ENCODE peak calls at places on chromosomes 3 and 15, in six cellular contexts. Q is CD4-positive, alpha-beta T cell; W is A673; E is cardiac muscle cell; P is fibroblast of the aortic adventitia; N is thoracic aorta. C is an unnamed sample.

GRCh38 chr3:184524981-184525336 is 36.6 kb upstream of the EPHB3 start:
- DNase-seq in P (no peak), E (no peak), Q (no peak), N (no peak), W (no peak), C (no peak)

GRCh38 chr15:34055868-34056595 is 17.0 kb upstream of the AVEN start:
- DNase-seq in N (no peak), E (no peak), P (peak), Q (no peak), W (peak), C (no peak)

GRCh38 chr3:72888546-72889309 is 882 bp downstream of the GXYLT2 start:
- DNase-seq in E (peak), P (peak), N (no peak), W (peak), Q (no peak), C (no peak)

GRCh38 chr3:177186306-177186705 is 11.0 kb downstream of the TBL1XR1 start:
- DNase-seq in P (no peak), W (no peak), N (no peak), E (no peak), Q (no peak), C (no peak)

GRCh38 chr15:64636541-64636940 is 138.8 kb downstream of the RBPMS2 start:
- DNase-seq in W (no peak), P (peak), Q (no peak), E (no peak), N (no peak), C (no peak)

GRCh38 chr3:152417181-152417580 is 148.5 kb downstream of the MBNL1 start:
- DNase-seq in E (no peak), Q (no peak), W (no peak), P (no peak), N (no peak), C (no peak)

GRCh38 chr15:77497108-77497737 is 76.5 kb downstream of the HMG20A start:
- DNase-seq in E (peak), N (no peak), W (peak), Q (no peak), P (peak), C (peak)

GRCh38 chr15:77627581-77627980 is 5.1 kb downstream of the LINGO1 start:
- DNase-seq in W (no peak), Q (no peak), P (no peak), N (no peak), E (no peak), C (no peak)

GRCh38 chr3:38099518-38099917 is 37.4 kb downstream of the ACAA1 start:
- DNase-seq in W (no peak), P (no peak), Q (no peak), N (no peak), E (no peak), C (no peak)

GRCh38 chr15:73818308-73818985 is 54.9 kb upstream of the TBC1D21 start:
- DNase-seq in W (no peak), N (no peak), E (no peak), P (no peak), Q (no peak), C (no peak)

GRCh38 chr15:25375557-25375956 is 63.3 kb downstream of the UBE3A start:
- DNase-seq in E (no peak), W (no peak), P (no peak), N (no peak), Q (no peak), C (no peak)

GRCh38 chr15:35055416-35056105 is 29.5 kb downstream of the NANOGP8 start:
- DNase-seq in Q (no peak), N (no peak), E (no peak), W (no peak), P (no peak), C (no peak)

GRCh38 chr3:184759666-184760200 is 47.9 kb upstream of the MAGEF1 start:
- DNase-seq in N (no peak), W (no peak), Q (no peak), E (no peak), P (no peak), C (no peak)

GRCh38 chr3:95813261-95813660 is 1001.1 kb upstream of the EPHA6 start:
- DNase-seq in E (no peak), N (no peak), Q (no peak), W (no peak), P (peak), C (no peak)

GRCh38 chr15:75517233-75517632 is 61.9 kb downstream of the PTPN9 start:
- DNase-seq in E (no peak), Q (no peak), P (no peak), N (no peak), W (no peak), C (no peak)

GRCh38 chr15:75131269-75131643 is 70.4 kb upstream of the C15orf39 start:
- DNase-seq in P (no peak), N (no peak), Q (no peak), E (no peak), W (no peak), C (no peak)

GRCh38 chr3:159635047-159635641 is 353.5 kb upstream of the IL12A start:
- DNase-seq in P (peak), Q (no peak), W (no peak), N (no peak), E (no peak), C (no peak)

GRCh38 chr3:161557751-161558150 is 61.1 kb downstream of the OTOL1 start:
- DNase-seq in N (no peak), W (no peak), P (no peak), E (no peak), Q (no peak), C (no peak)

GRCh38 chr15:35107122-35107521 is 22.0 kb upstream of the NANOGP8 start:
- DNase-seq in E (no peak), N (no peak), P (no peak), W (no peak), Q (no peak), C (no peak)

GRCh38 chr3:52153389-52154096 is 680 bp downstream of the POC1A start:
- DNase-seq in W (no peak), E (peak), P (peak), Q (no peak), N (no peak), C (no peak)

GRCh38 chr3:194395767-194396527 is 3.1 kb downstream of the GP5 start:
- DNase-seq in N (no peak), Q (peak), P (no peak), E (peak), W (no peak), C (no peak)

GRCh38 chr3:161560006-161560637 is 63.5 kb downstream of the OTOL1 start:
- DNase-seq in P (peak), N (no peak), W (peak), Q (no peak), E (peak), C (no peak)

GRCh38 chr15:89482139-89482538 is 14.2 kb downstream of the RHCG start:
- DNase-seq in E (no peak), N (no peak), P (no peak), Q (no peak), W (no peak), C (no peak)

GRCh38 chr15:49506341-49506740 is 83.3 kb downstream of the FGF7 start:
- DNase-seq in W (no peak), Q (no peak), E (no peak), P (no peak), N (no peak), C (no peak)

DNA sequence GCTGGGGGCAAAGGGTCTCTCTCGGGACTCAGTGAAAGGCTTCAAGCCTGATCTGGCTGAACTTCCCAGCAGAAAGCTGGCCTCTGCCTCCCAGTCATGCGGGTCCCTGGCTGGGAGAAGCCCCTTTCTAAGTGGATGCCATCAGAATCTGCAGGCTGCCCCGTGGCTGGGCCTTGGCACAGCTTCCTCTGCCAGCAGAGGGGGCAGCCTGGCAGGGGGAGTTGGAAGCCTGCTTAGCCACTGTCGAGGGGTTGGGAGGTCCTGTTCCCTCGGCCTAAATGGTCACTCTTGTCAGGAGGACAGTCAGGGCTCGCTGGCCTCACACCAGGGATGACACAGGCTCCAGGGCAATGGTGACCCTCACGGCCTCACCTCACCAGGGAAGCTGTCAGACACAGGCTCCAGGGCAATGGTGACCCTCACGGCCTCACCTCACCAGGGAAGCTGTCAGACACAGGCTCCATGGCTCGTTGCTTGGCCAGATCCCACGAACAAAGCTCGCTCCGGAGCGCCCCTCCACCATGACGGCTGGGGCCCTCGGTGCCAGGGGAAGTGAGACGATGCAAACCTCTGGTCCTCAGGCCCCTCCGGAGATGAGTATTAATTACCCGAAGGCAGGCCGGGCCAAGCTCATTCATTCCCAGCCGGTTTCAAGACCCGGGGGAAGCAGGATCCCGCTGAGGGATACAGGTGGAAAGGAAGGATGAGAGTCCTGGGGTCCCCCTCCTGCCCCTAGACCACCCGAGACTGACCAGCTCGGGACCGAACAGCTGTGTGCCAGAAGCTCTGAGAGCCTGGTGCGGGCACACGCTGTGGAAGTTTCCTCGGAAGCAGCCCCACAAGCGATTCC is 151.0 kb downstream of the CHSY1 start:
- DNase-seq in E (no peak), N (no peak), Q (no peak), W (no peak), P (no peak), C (peak)
- TF ChIP-seq CTCF in E (no peak), N (no peak), Q (no peak), W (no peak), P (no peak), C (no peak)

GRCh38 chr3:43736558-43736995 is 45.8 kb downstream of the ABHD5 start:
- DNase-seq in P (peak), N (no peak), Q (no peak), E (no peak), W (no peak), C (no peak)

GRCh38 chr3:43737001-43737440 is 46.3 kb downstream of the ABHD5 start:
- DNase-seq in P (no peak), N (no peak), W (no peak), E (no peak), Q (no peak), C (no peak)

GRCh38 chr3:43733459-43734384 is 43.0 kb downstream of the ABHD5 start:
- DNase-seq in Q (no peak), W (no peak), P (peak), N (peak), E (no peak), C (no peak)

GRCh38 chr3:43735618-43736017 is 44.9 kb downstream of the ABHD5 start:
- DNase-seq in P (no peak), E (no peak), W (no peak), N (no peak), Q (no peak), C (no peak)

DNA sequence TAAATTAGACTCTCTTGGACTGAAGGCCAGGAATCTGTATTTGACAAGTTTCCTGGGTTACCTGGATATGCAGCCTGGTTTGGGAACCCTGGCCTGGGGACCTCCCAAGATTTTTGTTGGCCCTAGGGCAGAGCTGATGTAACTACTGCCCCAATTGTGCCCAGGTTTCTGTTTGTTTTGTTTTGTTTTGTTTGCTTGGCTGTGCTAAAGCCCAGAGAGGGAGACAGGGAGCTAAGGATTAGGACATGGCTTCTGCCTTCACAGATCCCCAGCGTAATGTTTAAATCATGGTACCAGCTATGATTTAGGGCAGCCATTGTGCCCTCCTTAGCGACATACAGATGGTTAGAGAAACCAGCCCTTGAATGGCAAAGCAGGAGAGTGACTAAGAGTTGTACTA is 47.6 kb downstream of the ABHD5 start:
- DNase-seq in W (no peak), P (no peak), Q (no peak), E (no peak), N (no peak), C (no peak)
- TF ChIP-seq CTCF in W (no peak), P (no peak), Q (no peak), E (no peak), N (no peak), C (no peak)

DNA sequence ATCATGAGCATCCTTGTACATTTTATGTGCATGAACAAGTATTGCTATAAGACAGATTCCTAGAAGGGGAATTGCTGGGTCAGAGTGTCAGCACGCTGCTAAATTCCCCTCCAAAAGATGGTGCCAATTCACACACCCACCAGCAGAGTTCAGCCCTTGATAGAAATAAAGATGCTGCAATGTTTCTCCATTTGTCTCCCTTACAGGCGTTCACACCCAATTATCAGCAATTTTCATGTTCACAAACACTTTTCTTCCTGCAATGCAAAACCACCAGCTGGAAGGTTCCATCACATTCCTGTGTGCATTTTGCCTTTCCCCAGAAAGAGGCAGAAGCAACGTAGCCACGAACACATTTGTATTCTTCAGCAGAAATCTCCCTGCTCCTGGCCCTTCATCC is 3.3 kb upstream of the TAMM41 start:
- DNase-seq in P (no peak), N (no peak), Q (no peak), E (no peak), W (peak), C (no peak)
- TF ChIP-seq CTCF in P (no peak), N (no peak), Q (no peak), E (no peak), W (peak), C (no peak)

DNA sequence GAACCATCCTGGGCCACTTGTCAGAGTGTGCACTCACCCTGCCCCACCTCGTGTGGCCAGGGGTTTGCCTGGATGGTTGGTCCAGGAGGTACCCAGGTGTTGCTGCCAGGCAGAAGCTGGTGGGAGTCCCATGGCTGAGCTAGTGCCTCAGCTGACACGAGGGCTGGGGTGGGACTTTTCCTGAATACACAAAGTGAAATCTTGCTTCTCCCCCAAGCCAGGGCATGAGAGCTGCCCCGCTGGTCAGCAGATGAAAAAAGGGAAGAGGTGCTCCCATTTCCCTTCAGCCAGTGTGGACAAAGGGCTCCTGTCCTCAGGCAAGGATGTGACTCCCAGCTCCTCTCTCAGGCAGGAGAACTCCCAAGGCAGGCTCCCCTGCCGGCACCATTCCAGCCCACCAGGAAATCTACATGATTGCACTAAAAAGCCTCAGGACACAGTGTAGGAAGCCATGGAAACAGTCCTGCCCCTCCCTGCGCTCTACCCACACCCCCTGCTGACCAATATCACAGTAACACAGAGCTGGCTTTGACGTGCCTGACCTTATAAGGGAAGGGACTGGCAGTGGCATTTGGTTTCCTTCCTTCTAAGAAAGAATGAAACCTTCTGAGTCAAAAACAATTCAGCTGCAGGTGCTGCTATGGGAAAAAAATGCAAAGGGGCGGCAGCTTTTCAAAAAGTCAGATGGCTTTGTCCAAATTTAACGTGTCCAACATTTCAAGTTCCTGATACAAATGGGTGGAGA is 33.9 kb downstream of the MYO5C start:
- DNase-seq in Q (no peak), W (peak), E (peak), P (peak), N (peak), C (peak)
- TF ChIP-seq CTCF in Q (no peak), W (no peak), E (no peak), P (peak), N (no peak), C (no peak)

DNA sequence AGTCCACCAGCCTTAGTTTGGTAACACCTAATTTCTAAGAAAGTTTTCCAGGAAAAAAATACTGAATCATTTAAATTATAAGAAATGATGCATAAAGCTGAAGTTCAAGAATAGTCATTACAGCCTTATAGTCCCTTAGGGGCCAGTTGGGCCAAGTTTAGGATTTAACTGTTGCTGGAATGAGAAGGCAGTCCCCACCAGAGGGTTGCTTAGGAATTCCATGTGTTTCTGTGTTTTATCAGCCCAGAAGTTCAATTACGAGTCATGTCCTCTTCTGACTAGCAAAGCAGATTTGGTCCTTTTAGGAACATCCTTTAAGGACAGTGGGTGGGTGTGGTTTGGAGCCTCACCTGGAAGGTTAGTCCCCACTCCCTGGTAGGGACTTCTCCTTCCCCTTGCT is 57.0 kb upstream of the NR2E3 start:
- DNase-seq in N (no peak), E (no peak), W (no peak), P (peak), Q (no peak), C (no peak)
- TF ChIP-seq CTCF in N (no peak), E (no peak), W (no peak), P (no peak), Q (no peak), C (no peak)

GRCh38 chr3:140954576-140954975 is 12.9 kb downstream of the SLC25A36 start:
- DNase-seq in E (no peak), P (no peak), Q (no peak), N (no peak), W (no peak), C (no peak)

GRCh38 chr3:140950154-140950553 is 8.5 kb downstream of the SLC25A36 start:
- DNase-seq in E (no peak), N (no peak), Q (no peak), W (no peak), P (no peak), C (no peak)

GRCh38 chr3:140943781-140944547 is 2.3 kb downstream of the SLC25A36 start:
- DNase-seq in N (no peak), P (no peak), Q (no peak), W (no peak), E (no peak), C (no peak)

GRCh38 chr3:140953028-140953960 is 11.7 kb downstream of the SLC25A36 start:
- DNase-seq in E (no peak), Q (no peak), W (peak), P (peak), N (no peak), C (no peak)

GRCh38 chr3:140948460-140949249 is 7.0 kb downstream of the SLC25A36 start:
- DNase-seq in E (no peak), P (no peak), Q (no peak), W (no peak), N (no peak), C (no peak)
- TF ChIP-seq CTCF in E (no peak), P (no peak), Q (no peak), W (no peak), N (no peak), C (no peak)

GRCh38 chr3:54374214-54374855 is 252.0 kb downstream of the CACNA2D3 start:
- DNase-seq in N (no peak), P (no peak), W (no peak), E (peak), Q (no peak), C (no peak)
- TF ChIP-seq CTCF in N (peak), P (no peak), W (peak), E (peak), Q (no peak), C (peak)

GRCh38 chr3:15427182-15427880 is at the start of the genes EAF1 and METTL6:
- DNase-seq in P (peak), Q (peak), E (peak), W (peak), N (peak), C (peak)
- TF ChIP-seq CTCF in P (peak), Q (peak), E (peak), W (peak), N (peak), C (no peak)

GRCh38 chr3:126488205-126488604 is 12.5 kb upstream of the ZXDC start:
- DNase-seq in E (peak), Q (no peak), P (no peak), W (peak), N (no peak), C (no peak)

GRCh38 chr3:126493051-126493450 is 17.4 kb upstream of the ZXDC start:
- DNase-seq in E (no peak), N (no peak), Q (no peak), P (no peak), W (no peak), C (no peak)

GRCh38 chr3:126491221-126492013 is 15.7 kb upstream of the ZXDC start:
- DNase-seq in N (no peak), Q (no peak), P (no peak), W (no peak), E (no peak), C (no peak)

GRCh38 chr3:126488886-126489569 is 13.3 kb upstream of the ZXDC start:
- DNase-seq in Q (no peak), E (no peak), N (no peak), W (no peak), P (no peak), C (no peak)

GRCh38 chr3:126490619-126491018 is 14.9 kb upstream of the ZXDC start:
- DNase-seq in E (no peak), W (no peak), Q (no peak), N (no peak), P (no peak), C (no peak)
- TF ChIP-seq CTCF in E (no peak), W (no peak), Q (no peak), N (no peak), P (no peak), C (no peak)

C was measured in pancreas.